ENCODE peak calls at places on chromosomes 16 and 17, in eight cellular contexts. One of them, this sample, is unnamed.

GRCh38 chr16:82684246-82684645 is 57.5 kb downstream of the CDH13 start:
- DNase-seq in epithelial cell of proximal tubule: no peak
- DNase-seq in heart right ventricle: no peak
- DNase-seq in A549: no peak
- DNase-seq in lower lobe of right lung: no peak
- DNase-seq in psoas muscle: no peak
- DNase-seq in AG04449: no peak
- DNase-seq in transverse colon: no peak
- DNase-seq in this sample: no peak

GRCh38 chr16:883781-884180 is 83.2 kb upstream of the GNG13 start:
- DNase-seq in psoas muscle: no peak
- DNase-seq in lower lobe of right lung: no peak
- DNase-seq in heart right ventricle: no peak
- DNase-seq in epithelial cell of proximal tubule: no peak
- DNase-seq in transverse colon: no peak
- DNase-seq in A549: no peak
- DNase-seq in AG04449: no peak
- DNase-seq in this sample: no peak

GRCh38 chr17:5419959-5420653 is at the start of gene RPAIN:
- DNase-seq in psoas muscle: peak
- DNase-seq in AG04449: no peak
- DNase-seq in A549: peak
- DNase-seq in epithelial cell of proximal tubule: no peak
- DNase-seq in lower lobe of right lung: peak
- DNase-seq in transverse colon: peak
- DNase-seq in heart right ventricle: peak
- DNase-seq in this sample: no peak

GRCh38 chr17:66667491-66668030 is 167.4 kb upstream of the CACNG5 start:
- DNase-seq in heart right ventricle: no peak
- DNase-seq in lower lobe of right lung: no peak
- DNase-seq in epithelial cell of proximal tubule: no peak
- DNase-seq in psoas muscle: no peak
- DNase-seq in AG04449: no peak
- DNase-seq in transverse colon: no peak
- DNase-seq in A549: no peak
- DNase-seq in this sample: no peak

GRCh38 chr16:64459821-64460220 is 662.0 kb downstream of the CDH11 start:
- DNase-seq in heart right ventricle: no peak
- DNase-seq in transverse colon: no peak
- DNase-seq in epithelial cell of proximal tubule: no peak
- DNase-seq in psoas muscle: no peak
- DNase-seq in A549: no peak
- DNase-seq in AG04449: no peak
- DNase-seq in lower lobe of right lung: no peak
- DNase-seq in this sample: peak

GRCh38 chr17:14299261-14300093 is 1.4 kb upstream of the HS3ST3B1 start:
- DNase-seq in psoas muscle: no peak
- DNase-seq in AG04449: no peak
- DNase-seq in heart right ventricle: peak
- DNase-seq in epithelial cell of proximal tubule: no peak
- DNase-seq in A549: no peak
- DNase-seq in transverse colon: peak
- DNase-seq in lower lobe of right lung: peak
- DNase-seq in this sample: no peak

GRCh38 chr17:83183150-83183820 is 103.9 kb downstream of the METRNL start:
- DNase-seq in epithelial cell of proximal tubule: no peak
- DNase-seq in lower lobe of right lung: no peak
- DNase-seq in heart right ventricle: no peak
- DNase-seq in A549: no peak
- DNase-seq in AG04449: no peak
- DNase-seq in transverse colon: no peak
- DNase-seq in psoas muscle: peak
- DNase-seq in this sample: no peak

GRCh38 chr16:30569746-30570325 is 1.7 kb downstream of the ZNF688 start:
- DNase-seq in transverse colon: no peak
- DNase-seq in psoas muscle: no peak
- DNase-seq in heart right ventricle: no peak
- DNase-seq in epithelial cell of proximal tubule: no peak
- DNase-seq in A549: no peak
- DNase-seq in AG04449: no peak
- DNase-seq in lower lobe of right lung: no peak
- DNase-seq in this sample: no peak

GRCh38 chr16:48076455-48077012 is 79.3 kb downstream of the ABCC12 start:
- DNase-seq in psoas muscle: no peak
- DNase-seq in epithelial cell of proximal tubule: no peak
- DNase-seq in heart right ventricle: no peak
- DNase-seq in lower lobe of right lung: no peak
- DNase-seq in A549: peak
- DNase-seq in transverse colon: no peak
- DNase-seq in AG04449: no peak
- DNase-seq in this sample: peak

GRCh38 chr17:80030730-80031410 is 4.8 kb downstream of the TBC1D16 start:
- DNase-seq in psoas muscle: no peak
- DNase-seq in transverse colon: peak
- DNase-seq in AG04449: no peak
- DNase-seq in A549: no peak
- DNase-seq in heart right ventricle: no peak
- DNase-seq in lower lobe of right lung: peak
- DNase-seq in epithelial cell of proximal tubule: no peak
- DNase-seq in this sample: no peak

GRCh38 chr17:49344914-49345313 is 17.1 kb downstream of the ZNF652 start:
- DNase-seq in lower lobe of right lung: no peak
- DNase-seq in transverse colon: no peak
- DNase-seq in psoas muscle: no peak
- DNase-seq in heart right ventricle: no peak
- DNase-seq in AG04449: no peak
- DNase-seq in epithelial cell of proximal tubule: no peak
- DNase-seq in A549: no peak
- DNase-seq in this sample: no peak

GRCh38 chr17:81947189-81947588 is at the start of gene MYADML2:
- DNase-seq in psoas muscle: no peak
- DNase-seq in transverse colon: no peak
- DNase-seq in lower lobe of right lung: no peak
- DNase-seq in heart right ventricle: no peak
- DNase-seq in A549: no peak
- DNase-seq in AG04449: no peak
- DNase-seq in epithelial cell of proximal tubule: no peak
- DNase-seq in this sample: no peak

GRCh38 chr17:37791434-37791833 is 46.6 kb upstream of the HNF1B start:
- DNase-seq in heart right ventricle: no peak
- DNase-seq in psoas muscle: no peak
- DNase-seq in AG04449: no peak
- DNase-seq in lower lobe of right lung: no peak
- DNase-seq in A549: peak
- DNase-seq in epithelial cell of proximal tubule: peak
- DNase-seq in transverse colon: peak
- DNase-seq in this sample: no peak

GRCh38 chr17:72349508-72350472 is 229.0 kb downstream of the SOX9 start:
- DNase-seq in psoas muscle: no peak
- DNase-seq in A549: no peak
- DNase-seq in lower lobe of right lung: no peak
- DNase-seq in epithelial cell of proximal tubule: no peak
- DNase-seq in heart right ventricle: no peak
- DNase-seq in AG04449: no peak
- DNase-seq in transverse colon: no peak
- DNase-seq in this sample: no peak

GRCh38 chr17:19362293-19363113 is at the start of gene B9D1:
- DNase-seq in transverse colon: peak
- DNase-seq in A549: peak
- DNase-seq in lower lobe of right lung: peak
- DNase-seq in heart right ventricle: peak
- DNase-seq in psoas muscle: peak
- DNase-seq in AG04449: no peak
- DNase-seq in epithelial cell of proximal tubule: peak
- DNase-seq in this sample: peak

GRCh38 chr17:17757391-17757791 is 76.1 kb downstream of the RAI1 start:
- DNase-seq in heart right ventricle: no peak
- DNase-seq in transverse colon: no peak
- DNase-seq in A549: no peak
- DNase-seq in AG04449: no peak
- DNase-seq in psoas muscle: no peak
- DNase-seq in lower lobe of right lung: no peak
- DNase-seq in epithelial cell of proximal tubule: no peak
- DNase-seq in this sample: no peak
- H3K4me3 ChIP-seq in heart right ventricle: no peak
- H3K4me3 ChIP-seq in transverse colon: no peak
- H3K4me3 ChIP-seq in A549: no peak
- H3K4me3 ChIP-seq in AG04449: no peak
- H3K4me3 ChIP-seq in psoas muscle: no peak
- H3K4me3 ChIP-seq in lower lobe of right lung: no peak
- H3K4me3 ChIP-seq in epithelial cell of proximal tubule: no peak
- H3K4me3 ChIP-seq in this sample: no peak

DNA sequence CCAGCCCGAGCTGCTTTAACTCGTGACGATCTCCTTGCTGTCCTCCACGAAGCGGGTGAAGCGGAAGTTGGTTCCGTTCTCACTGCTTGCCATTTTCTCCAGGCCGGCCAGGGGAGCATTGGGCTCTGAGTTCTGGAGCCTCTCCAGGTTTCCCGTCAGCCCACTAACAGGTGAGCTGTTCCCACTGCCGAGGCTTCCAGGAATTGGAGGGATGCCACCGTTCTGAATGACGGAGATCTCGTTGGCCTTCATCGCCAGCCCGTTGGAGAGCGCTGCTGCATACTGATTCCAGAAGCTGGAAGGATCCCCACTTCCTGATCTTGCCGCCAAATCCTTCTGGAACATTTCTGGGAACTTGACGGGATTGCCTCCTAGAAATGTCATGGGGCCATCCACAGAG is 14.0 kb downstream of the SALL1 start:
- DNase-seq in A549: no peak
- DNase-seq in transverse colon: no peak
- DNase-seq in lower lobe of right lung: no peak
- DNase-seq in heart right ventricle: no peak
- DNase-seq in epithelial cell of proximal tubule: no peak
- DNase-seq in AG04449: no peak
- DNase-seq in psoas muscle: no peak
- DNase-seq in this sample: no peak
- H3K4me3 ChIP-seq in A549: no peak
- H3K4me3 ChIP-seq in transverse colon: no peak
- H3K4me3 ChIP-seq in lower lobe of right lung: no peak
- H3K4me3 ChIP-seq in heart right ventricle: no peak
- H3K4me3 ChIP-seq in epithelial cell of proximal tubule: peak
- H3K4me3 ChIP-seq in AG04449: no peak
- H3K4me3 ChIP-seq in psoas muscle: no peak
- H3K4me3 ChIP-seq in this sample: no peak

GRCh38 chr16:86563489-86564345 is 2.9 kb upstream of the FOXC2 start:
- DNase-seq in epithelial cell of proximal tubule: no peak
- DNase-seq in A549: peak
- DNase-seq in AG04449: no peak
- DNase-seq in transverse colon: peak
- DNase-seq in heart right ventricle: peak
- DNase-seq in psoas muscle: peak
- DNase-seq in lower lobe of right lung: peak
- DNase-seq in this sample: peak
- H3K4me3 ChIP-seq in epithelial cell of proximal tubule: peak
- H3K4me3 ChIP-seq in A549: peak
- H3K4me3 ChIP-seq in AG04449: peak
- H3K4me3 ChIP-seq in transverse colon: peak
- H3K4me3 ChIP-seq in heart right ventricle: no peak
- H3K4me3 ChIP-seq in psoas muscle: peak
- H3K4me3 ChIP-seq in lower lobe of right lung: peak
- H3K4me3 ChIP-seq in this sample: peak

GRCh38 chr16:87388818-87389134 is 3.4 kb upstream of the MAP1LC3B start:
- DNase-seq in heart right ventricle: no peak
- DNase-seq in transverse colon: no peak
- DNase-seq in A549: no peak
- DNase-seq in AG04449: no peak
- DNase-seq in psoas muscle: no peak
- DNase-seq in epithelial cell of proximal tubule: no peak
- DNase-seq in lower lobe of right lung: no peak
- DNase-seq in this sample: no peak
- H3K4me3 ChIP-seq in heart right ventricle: peak
- H3K4me3 ChIP-seq in transverse colon: no peak
- H3K4me3 ChIP-seq in A549: no peak
- H3K4me3 ChIP-seq in AG04449: no peak
- H3K4me3 ChIP-seq in psoas muscle: peak
- H3K4me3 ChIP-seq in epithelial cell of proximal tubule: no peak
- H3K4me3 ChIP-seq in lower lobe of right lung: peak
- H3K4me3 ChIP-seq in this sample: no peak

GRCh38 chr16:85947511-85948509 is 48.8 kb downstream of the IRF8 start:
- DNase-seq in lower lobe of right lung: no peak
- DNase-seq in heart right ventricle: no peak
- DNase-seq in transverse colon: peak
- DNase-seq in psoas muscle: no peak
- DNase-seq in AG04449: no peak
- DNase-seq in epithelial cell of proximal tubule: no peak
- DNase-seq in A549: no peak
- DNase-seq in this sample: no peak
- H3K4me3 ChIP-seq in lower lobe of right lung: peak
- H3K4me3 ChIP-seq in heart right ventricle: no peak
- H3K4me3 ChIP-seq in transverse colon: peak
- H3K4me3 ChIP-seq in psoas muscle: peak
- H3K4me3 ChIP-seq in AG04449: no peak
- H3K4me3 ChIP-seq in epithelial cell of proximal tubule: no peak
- H3K4me3 ChIP-seq in A549: peak
- H3K4me3 ChIP-seq in this sample: no peak

DNA sequence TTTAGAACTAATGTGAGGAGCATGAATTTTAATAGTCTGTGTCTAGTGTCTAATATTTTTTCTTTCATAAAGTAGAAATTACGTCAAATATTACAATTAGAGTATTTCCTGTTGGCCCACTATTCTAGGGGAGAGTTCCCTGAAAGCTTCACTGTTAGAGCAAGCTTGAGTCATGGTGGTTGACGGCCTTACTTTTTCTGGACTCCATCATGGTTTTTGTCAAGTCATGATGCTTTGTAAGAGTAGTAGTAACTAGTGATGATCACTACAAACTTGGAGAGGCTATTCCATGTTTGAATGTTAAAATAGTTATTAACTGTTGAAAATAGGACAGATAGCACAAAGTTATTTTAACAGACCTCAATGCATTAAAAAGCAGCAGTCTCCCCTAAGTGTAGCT is 1.7 kb downstream of the PSMD11 start:
- DNase-seq in A549: peak
- DNase-seq in lower lobe of right lung: no peak
- DNase-seq in psoas muscle: no peak
- DNase-seq in heart right ventricle: no peak
- DNase-seq in transverse colon: no peak
- DNase-seq in AG04449: no peak
- DNase-seq in epithelial cell of proximal tubule: no peak
- DNase-seq in this sample: no peak
- H3K4me3 ChIP-seq in A549: peak
- H3K4me3 ChIP-seq in lower lobe of right lung: peak
- H3K4me3 ChIP-seq in psoas muscle: peak
- H3K4me3 ChIP-seq in heart right ventricle: peak
- H3K4me3 ChIP-seq in transverse colon: peak
- H3K4me3 ChIP-seq in AG04449: no peak
- H3K4me3 ChIP-seq in epithelial cell of proximal tubule: peak
- H3K4me3 ChIP-seq in this sample: peak

This sample was measured in skeletal muscle cell.